ENCODE peak calls at places on chromosome 14, in five cellular contexts. One of them, this sample, is unnamed.
A peak's percentile ranks its signal among the peaks of the same experiment; 100 is the strongest.

GRCh38 chr14:76501156-76501555 is 125.2 kb downstream of the ESRRB start:
- DNase-seq in sigmoid colon: peak; percentile 33
- DNase-seq in right atrium auricular region: no peak
- DNase-seq in endodermal cell: peak; percentile 18
- DNase-seq in PC-3: no peak
- DNase-seq in this sample: no peak

GRCh38 chr14:78840898-78841297 is 670.7 kb downstream of the NRXN3 start:
- DNase-seq in endodermal cell: no peak
- DNase-seq in right atrium auricular region: no peak
- DNase-seq in sigmoid colon: no peak
- DNase-seq in PC-3: no peak
- DNase-seq in this sample: no peak

GRCh38 chr14:60655114-60655897 is 6.0 kb upstream of the SIX1 start:
- DNase-seq in sigmoid colon: no peak
- DNase-seq in PC-3: no peak
- DNase-seq in endodermal cell: peak; percentile 74
- DNase-seq in right atrium auricular region: no peak
- DNase-seq in this sample: peak; percentile 72

GRCh38 chr14:69580009-69580577 is 5.4 kb upstream of the CCDC177 start:
- DNase-seq in right atrium auricular region: peak; percentile 66
- DNase-seq in PC-3: peak; percentile 78
- DNase-seq in endodermal cell: peak; percentile 91
- DNase-seq in sigmoid colon: no peak
- DNase-seq in this sample: peak; percentile 71

GRCh38 chr14:34012978-34013713 is 62.3 kb upstream of the EGLN3 start:
- DNase-seq in endodermal cell: no peak
- DNase-seq in right atrium auricular region: no peak
- DNase-seq in PC-3: no peak
- DNase-seq in sigmoid colon: no peak
- DNase-seq in this sample: no peak

GRCh38 chr14:68088463-68088862 is 268.9 kb downstream of the RAD51B start:
- DNase-seq in sigmoid colon: peak; percentile 74
- DNase-seq in PC-3: no peak
- DNase-seq in right atrium auricular region: no peak
- DNase-seq in endodermal cell: no peak
- DNase-seq in this sample: no peak

GRCh38 chr14:89619616-89620273 is 202.7 kb upstream of the FOXN3 start:
- DNase-seq in right atrium auricular region: no peak
- DNase-seq in endodermal cell: no peak
- DNase-seq in sigmoid colon: no peak
- DNase-seq in PC-3: no peak
- DNase-seq in this sample: no peak

GRCh38 chr14:104247336-104248202 is 109.2 kb downstream of the KIF26A start:
- DNase-seq in sigmoid colon: no peak
- DNase-seq in PC-3: no peak
- DNase-seq in right atrium auricular region: no peak
- DNase-seq in endodermal cell: no peak
- DNase-seq in this sample: peak; percentile 50

GRCh38 chr14:91177073-91177796 is 63.4 kb downstream of the DGLUCY start:
- DNase-seq in PC-3: peak; percentile 89
- DNase-seq in right atrium auricular region: peak; percentile 68
- DNase-seq in sigmoid colon: no peak
- DNase-seq in endodermal cell: peak; percentile 79
- DNase-seq in this sample: peak; percentile 77

GRCh38 chr14:104137297-104138097 is 890 bp upstream of the KIF26A start:
- DNase-seq in right atrium auricular region: no peak
- DNase-seq in endodermal cell: peak; percentile 95
- DNase-seq in sigmoid colon: no peak
- DNase-seq in PC-3: peak; percentile 56
- DNase-seq in this sample: peak; percentile 98

GRCh38 chr14:68094158-68094557 is 274.6 kb downstream of the RAD51B start:
- DNase-seq in sigmoid colon: no peak
- DNase-seq in PC-3: peak; percentile 42
- DNase-seq in right atrium auricular region: no peak
- DNase-seq in endodermal cell: no peak
- DNase-seq in this sample: no peak

GRCh38 chr14:77965919-77966435 is 166.1 kb downstream of the ADCK1 start:
- DNase-seq in sigmoid colon: no peak
- DNase-seq in right atrium auricular region: no peak
- DNase-seq in PC-3: peak; percentile 16
- DNase-seq in endodermal cell: peak; percentile 78
- DNase-seq in this sample: peak; percentile 84

GRCh38 chr14:89669209-89669608 is 252.2 kb upstream of the FOXN3 start:
- DNase-seq in endodermal cell: no peak
- DNase-seq in PC-3: no peak
- DNase-seq in right atrium auricular region: no peak
- DNase-seq in sigmoid colon: no peak
- DNase-seq in this sample: no peak

GRCh38 chr14:60922050-60922449 is 58.8 kb downstream of the TRMT5 start:
- DNase-seq in endodermal cell: no peak
- DNase-seq in sigmoid colon: no peak
- DNase-seq in right atrium auricular region: no peak
- DNase-seq in PC-3: peak; percentile 81
- DNase-seq in this sample: no peak

GRCh38 chr14:46661728-46662127 is 10.1 kb upstream of the RPL10L start:
- DNase-seq in right atrium auricular region: no peak
- DNase-seq in sigmoid colon: no peak
- DNase-seq in PC-3: peak; percentile 3
- DNase-seq in endodermal cell: peak; percentile 74
- DNase-seq in this sample: peak; percentile 9

GRCh38 chr14:82075566-82075965 is 541.9 kb upstream of the SEL1L start:
- DNase-seq in right atrium auricular region: no peak
- DNase-seq in PC-3: peak; percentile 26
- DNase-seq in endodermal cell: peak; percentile 91
- DNase-seq in sigmoid colon: no peak
- DNase-seq in this sample: peak; percentile 35

GRCh38 chr14:71022939-71023338 is 115.7 kb downstream of the PCNX1 start:
- DNase-seq in right atrium auricular region: no peak
- DNase-seq in sigmoid colon: no peak
- DNase-seq in endodermal cell: no peak
- DNase-seq in PC-3: no peak
- DNase-seq in this sample: no peak
- H3K36me3 ChIP-seq in right atrium auricular region: peaks cover 19% of the 10 kb centered on the region
- H3K36me3 ChIP-seq in sigmoid colon: peaks cover 8% of the 10 kb centered on the region
- H3K36me3 ChIP-seq in endodermal cell: peaks cover 52% of the 10 kb centered on the region
- H3K36me3 ChIP-seq in PC-3: peaks cover 4% of the 10 kb centered on the region
- H3K36me3 ChIP-seq in this sample: no peaks in the 10 kb centered on the region

GRCh38 chr14:55277972-55278740 is 6.9 kb downstream of the FBXO34 start:
- DNase-seq in PC-3: no peak
- DNase-seq in right atrium auricular region: no peak
- DNase-seq in sigmoid colon: no peak
- DNase-seq in endodermal cell: no peak
- DNase-seq in this sample: no peak
- H3K36me3 ChIP-seq in PC-3: peaks cover 3% of the 10 kb centered on the region
- H3K36me3 ChIP-seq in right atrium auricular region: no peaks in the 10 kb centered on the region
- H3K36me3 ChIP-seq in sigmoid colon: no peaks in the 10 kb centered on the region
- H3K36me3 ChIP-seq in endodermal cell: peaks cover 58% of the 10 kb centered on the region
- H3K36me3 ChIP-seq in this sample: no peaks in the 10 kb centered on the region

GRCh38 chr14:20391505-20391904 is 21.8 kb downstream of the TEP1 start:
- DNase-seq in PC-3: no peak
- DNase-seq in sigmoid colon: no peak
- DNase-seq in endodermal cell: no peak
- DNase-seq in right atrium auricular region: no peak
- DNase-seq in this sample: no peak
- H3K36me3 ChIP-seq in PC-3: peaks cover 24% of the 10 kb centered on the region
- H3K36me3 ChIP-seq in sigmoid colon: peaks cover 71% of the 10 kb centered on the region
- H3K36me3 ChIP-seq in endodermal cell: peaks cover 78% of the 10 kb centered on the region
- H3K36me3 ChIP-seq in right atrium auricular region: peaks cover 82% of the 10 kb centered on the region
- H3K36me3 ChIP-seq in this sample: peaks cover 11% of the 10 kb centered on the region

GRCh38 chr14:100120522-100121269 is 38.7 kb downstream of the DEGS2 start:
- DNase-seq in endodermal cell: no peak
- DNase-seq in PC-3: no peak
- DNase-seq in right atrium auricular region: no peak
- DNase-seq in sigmoid colon: no peak
- DNase-seq in this sample: no peak
- H3K36me3 ChIP-seq in endodermal cell: peaks cover 3% of the 10 kb centered on the region
- H3K36me3 ChIP-seq in PC-3: no peaks in the 10 kb centered on the region
- H3K36me3 ChIP-seq in right atrium auricular region: peaks cover 9% of the 10 kb centered on the region
- H3K36me3 ChIP-seq in sigmoid colon: no peaks in the 10 kb centered on the region
- H3K36me3 ChIP-seq in this sample: no peaks in the 10 kb centered on the region

DNA sequence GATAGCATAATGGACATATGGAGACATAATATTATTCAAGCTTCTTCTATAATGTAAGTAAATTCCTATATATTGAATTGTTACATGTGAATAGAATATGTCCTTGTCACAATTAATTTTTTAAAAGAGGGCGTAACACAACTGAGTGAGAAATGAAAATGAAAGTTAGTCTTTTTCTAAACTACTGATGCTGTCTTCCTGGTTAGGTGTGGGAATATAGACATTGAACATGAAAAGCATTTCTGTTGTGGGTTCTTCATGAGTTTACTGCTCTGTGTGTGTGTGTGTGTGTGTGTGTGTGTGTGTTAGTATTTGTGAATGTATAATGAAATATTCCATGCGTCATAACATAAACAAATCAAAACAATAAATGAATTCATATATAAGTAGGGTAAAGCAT is 40.5 kb upstream of the RTL1 start:
- DNase-seq in right atrium auricular region: no peak
- DNase-seq in sigmoid colon: no peak
- DNase-seq in endodermal cell: no peak
- DNase-seq in PC-3: no peak
- DNase-seq in this sample: no peak
- H3K36me3 ChIP-seq in right atrium auricular region: no peaks in the 10 kb centered on the region
- H3K36me3 ChIP-seq in sigmoid colon: no peaks in the 10 kb centered on the region
- H3K36me3 ChIP-seq in endodermal cell: no peaks in the 10 kb centered on the region
- H3K36me3 ChIP-seq in PC-3: no peaks in the 10 kb centered on the region
- H3K36me3 ChIP-seq in this sample: no peaks in the 10 kb centered on the region

DNA sequence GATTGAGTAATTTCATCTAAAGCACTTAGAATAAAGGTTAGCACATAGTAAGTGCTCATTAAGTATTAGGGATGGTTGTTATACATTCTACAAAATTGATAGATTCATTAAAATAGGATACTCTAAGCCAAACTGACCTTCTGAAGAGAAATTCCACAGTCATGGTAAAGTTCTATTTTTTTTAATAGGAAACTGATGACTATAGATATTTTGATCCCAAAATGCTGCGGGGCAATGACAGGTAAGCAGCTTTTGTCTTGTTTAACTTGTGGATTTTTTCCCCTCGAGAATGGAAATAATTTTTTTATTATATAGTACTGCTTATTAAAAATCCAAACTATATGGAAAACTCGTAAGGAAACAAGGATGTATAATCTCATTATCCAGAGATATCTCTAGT is 97.0 kb downstream of the SCFD1 start:
- DNase-seq in right atrium auricular region: no peak
- DNase-seq in PC-3: no peak
- DNase-seq in endodermal cell: no peak
- DNase-seq in sigmoid colon: no peak
- DNase-seq in this sample: no peak
- H3K36me3 ChIP-seq in right atrium auricular region: peaks cover 10% of the 10 kb centered on the region
- H3K36me3 ChIP-seq in PC-3: peaks cover 5% of the 10 kb centered on the region
- H3K36me3 ChIP-seq in endodermal cell: peaks cover 37% of the 10 kb centered on the region
- H3K36me3 ChIP-seq in sigmoid colon: no peaks in the 10 kb centered on the region
- H3K36me3 ChIP-seq in this sample: no peaks in the 10 kb centered on the region

GRCh38 chr14:53047302-53047701 is 96.5 kb upstream of the FERMT2 start:
- DNase-seq in endodermal cell: no peak
- DNase-seq in right atrium auricular region: no peak
- DNase-seq in sigmoid colon: no peak
- DNase-seq in PC-3: no peak
- DNase-seq in this sample: no peak

GRCh38 chr14:53041067-53041466 is 90.2 kb upstream of the FERMT2 start:
- DNase-seq in sigmoid colon: no peak
- DNase-seq in right atrium auricular region: no peak
- DNase-seq in endodermal cell: no peak
- DNase-seq in PC-3: no peak
- DNase-seq in this sample: no peak

GRCh38 chr14:53043107-53043704 is 92.4 kb upstream of the FERMT2 start:
- DNase-seq in PC-3: no peak
- DNase-seq in endodermal cell: no peak
- DNase-seq in right atrium auricular region: no peak
- DNase-seq in sigmoid colon: no peak
- DNase-seq in this sample: no peak

GRCh38 chr14:53042480-53042879 is 91.6 kb upstream of the FERMT2 start:
- DNase-seq in endodermal cell: no peak
- DNase-seq in right atrium auricular region: no peak
- DNase-seq in PC-3: no peak
- DNase-seq in sigmoid colon: no peak
- DNase-seq in this sample: no peak

DNA sequence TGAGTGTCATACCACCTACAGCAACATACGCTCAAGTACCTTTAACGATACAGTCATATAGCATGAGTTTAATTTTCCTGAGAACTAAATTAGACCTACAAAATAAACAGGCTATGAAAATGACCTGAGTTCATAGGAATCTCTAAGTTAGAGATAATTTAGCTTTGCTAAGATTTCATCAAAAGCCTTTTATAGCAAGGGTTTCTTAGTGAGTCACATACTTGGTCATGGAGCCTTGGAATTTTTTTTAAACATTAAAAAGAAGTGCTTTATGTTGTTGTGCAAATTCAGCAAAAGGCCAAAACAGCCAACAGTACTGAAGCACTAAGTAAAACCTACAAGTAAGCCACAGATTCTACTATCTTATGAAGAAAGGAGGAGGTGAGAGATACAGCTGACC is 93.6 kb upstream of the FERMT2 start:
- DNase-seq in sigmoid colon: no peak
- DNase-seq in right atrium auricular region: no peak
- DNase-seq in endodermal cell: no peak
- DNase-seq in PC-3: peak; percentile 69
- DNase-seq in this sample: no peak
- H3K36me3 ChIP-seq in sigmoid colon: no peaks in the 10 kb centered on the region
- H3K36me3 ChIP-seq in right atrium auricular region: no peaks in the 10 kb centered on the region
- H3K36me3 ChIP-seq in endodermal cell: peaks cover 83% of the 10 kb centered on the region
- H3K36me3 ChIP-seq in PC-3: peaks cover 3% of the 10 kb centered on the region
- H3K36me3 ChIP-seq in this sample: peaks cover 4% of the 10 kb centered on the region

This sample was measured in H7.